ENCODE peak calls at places on chromosomes 2 and 18, in ten cellular contexts. Y, O, I, F, S, U, L, M, R and A are unnamed samples.

GRCh38 chr2:149561309-149561926 is 26.2 kb downstream of the MMADHC start:
- DNase-seq in Y (no peak), O (no peak), I (peak; percentile 47), F (peak; percentile 55), S (no peak), U (no peak), L (no peak), M (peak; percentile 77), R (peak; percentile 8), A (no peak)

GRCh38 chr2:220241423-220241822 is 614.0 kb downstream of the SLC4A3 start:
- DNase-seq in Y (no peak), O (no peak), I (no peak), F (peak; percentile 17), S (no peak), U (no peak), L (no peak), M (no peak), R (no peak), A (no peak)

GRCh38 chr18:77056399-77057015 is 76.1 kb downstream of the MBP start:
- DNase-seq in Y (no peak), O (peak; percentile 74), I (no peak), F (peak; percentile 89), S (no peak), U (no peak), L (no peak), M (no peak), R (no peak), A (no peak)

GRCh38 chr18:13103366-13103765 is 112.2 kb downstream of the CEP192 start:
- DNase-seq in Y (no peak), O (no peak), I (no peak), F (no peak), S (no peak), U (no peak), L (no peak), M (peak; percentile 36), R (no peak), A (no peak)

GRCh38 chr2:182444806-182445205 is 18.0 kb upstream of the PDE1A start:
- DNase-seq in Y (no peak), O (no peak), I (peak; percentile 44), F (peak; percentile 57), S (no peak), U (no peak), L (no peak), M (no peak), R (no peak), A (no peak)

GRCh38 chr18:61703508-61703907 is 189.3 kb downstream of the RNF152 start:
- DNase-seq in Y (no peak), O (no peak), I (peak; percentile 96), F (peak; percentile 75), S (no peak), U (no peak), L (no peak), M (no peak), R (no peak), A (no peak)

GRCh38 chr2:14749869-14750268 is 117.4 kb downstream of the LRATD1 start:
- DNase-seq in Y (no peak), O (no peak), I (no peak), F (no peak), S (no peak), U (no peak), L (no peak), M (peak; percentile 42), R (peak; percentile 51), A (peak; percentile 77)

GRCh38 chr2:224039080-224039769 is at the start of gene SERPINE2:
- DNase-seq in Y (no peak), O (peak; percentile 70), I (peak; percentile 56), F (peak; percentile 62), S (peak; percentile 91), U (no peak), L (no peak), M (peak; percentile 69), R (peak; percentile 63), A (peak; percentile 53)

GRCh38 chr2:115694651-115695050 is 1252.2 kb downstream of the DPP10 start:
- DNase-seq in Y (no peak), O (no peak), I (no peak), F (no peak), S (no peak), U (no peak), L (no peak), M (no peak), R (no peak), A (no peak)

GRCh38 chr2:150482667-150483260 is 4.7 kb downstream of the RND3 start:
- DNase-seq in Y (no peak), O (no peak), I (peak; percentile 14), F (no peak), S (no peak), U (no peak), L (no peak), M (peak; percentile 18), R (no peak), A (peak; percentile 44)

GRCh38 chr2:2108756-2109155 is 222.3 kb downstream of the MYT1L start:
- DNase-seq in Y (no peak), O (no peak), I (no peak), F (no peak), S (no peak), U (no peak), L (no peak), M (no peak), R (no peak), A (no peak)

DNA sequence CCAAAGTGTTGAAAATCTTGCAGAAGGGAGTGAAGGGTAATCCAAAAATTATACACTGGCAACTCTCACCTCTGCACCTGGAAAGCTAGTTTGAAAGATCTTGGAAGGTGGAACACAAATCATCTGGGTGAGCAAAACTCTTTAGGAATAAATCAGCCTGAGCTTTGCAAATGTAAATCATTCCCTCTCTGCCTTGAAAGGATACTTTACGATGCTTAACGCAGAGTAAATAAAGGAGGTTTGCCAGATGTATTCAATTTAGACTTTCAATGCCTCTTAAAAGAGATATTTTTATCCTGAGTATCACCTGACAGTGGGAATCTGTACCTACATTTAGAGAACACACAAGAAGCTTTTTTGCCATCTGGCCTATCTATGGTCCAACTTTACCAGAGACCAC is 983.2 kb upstream of the CDH2 start:
- DNase-seq in Y (no peak), O (no peak), I (no peak), F (no peak), S (no peak), U (no peak), L (no peak), M (peak; percentile 35), R (no peak), A (no peak)
- H3K27ac ChIP-seq in Y (no peak overlapping the region), O (no peak overlapping the region), I (no peak overlapping the region), F (no peak overlapping the region), S (no peak overlapping the region), U (no peak overlapping the region), L (no peak overlapping the region), M (peak overlapping the region; percentile 10), R (no peak overlapping the region), A (peak overlapping the region; percentile 84)

GRCh38 chr2:174970092-174970491 is 35.1 kb downstream of the CHN1 start:
- DNase-seq in Y (no peak), O (no peak), I (no peak), F (no peak), S (no peak), U (no peak), L (no peak), M (peak; percentile 45), R (peak; percentile 12), A (no peak)

GRCh38 chr2:174967693-174968260 is 37.4 kb downstream of the CHN1 start:
- DNase-seq in Y (no peak), O (no peak), I (peak; percentile 58), F (no peak), S (no peak), U (no peak), L (no peak), M (no peak), R (no peak), A (no peak)

GRCh38 chr2:174967086-174967485 is 38.1 kb downstream of the CHN1 start:
- DNase-seq in Y (no peak), O (no peak), I (no peak), F (no peak), S (no peak), U (no peak), L (no peak), M (no peak), R (no peak), A (no peak)

GRCh38 chr2:174971868-174972781 is 33.1 kb downstream of the CHN1 start:
- DNase-seq in Y (no peak), O (no peak), I (peak; percentile 40), F (peak; percentile 67), S (peak; percentile 41), U (no peak), L (no peak), M (peak; percentile 88), R (peak; percentile 84), A (peak; percentile 74)

GRCh38 chr2:174969091-174969734 is 36.0 kb downstream of the CHN1 start:
- DNase-seq in Y (no peak), O (no peak), I (no peak), F (no peak), S (no peak), U (no peak), L (no peak), M (no peak), R (no peak), A (no peak)
- TF ChIP-seq CTCF in Y (no peak), O (no peak), I (no peak), F (no peak), S (no peak), U (no peak), L (no peak), M (no peak), R (no peak), A (no peak)

DNA sequence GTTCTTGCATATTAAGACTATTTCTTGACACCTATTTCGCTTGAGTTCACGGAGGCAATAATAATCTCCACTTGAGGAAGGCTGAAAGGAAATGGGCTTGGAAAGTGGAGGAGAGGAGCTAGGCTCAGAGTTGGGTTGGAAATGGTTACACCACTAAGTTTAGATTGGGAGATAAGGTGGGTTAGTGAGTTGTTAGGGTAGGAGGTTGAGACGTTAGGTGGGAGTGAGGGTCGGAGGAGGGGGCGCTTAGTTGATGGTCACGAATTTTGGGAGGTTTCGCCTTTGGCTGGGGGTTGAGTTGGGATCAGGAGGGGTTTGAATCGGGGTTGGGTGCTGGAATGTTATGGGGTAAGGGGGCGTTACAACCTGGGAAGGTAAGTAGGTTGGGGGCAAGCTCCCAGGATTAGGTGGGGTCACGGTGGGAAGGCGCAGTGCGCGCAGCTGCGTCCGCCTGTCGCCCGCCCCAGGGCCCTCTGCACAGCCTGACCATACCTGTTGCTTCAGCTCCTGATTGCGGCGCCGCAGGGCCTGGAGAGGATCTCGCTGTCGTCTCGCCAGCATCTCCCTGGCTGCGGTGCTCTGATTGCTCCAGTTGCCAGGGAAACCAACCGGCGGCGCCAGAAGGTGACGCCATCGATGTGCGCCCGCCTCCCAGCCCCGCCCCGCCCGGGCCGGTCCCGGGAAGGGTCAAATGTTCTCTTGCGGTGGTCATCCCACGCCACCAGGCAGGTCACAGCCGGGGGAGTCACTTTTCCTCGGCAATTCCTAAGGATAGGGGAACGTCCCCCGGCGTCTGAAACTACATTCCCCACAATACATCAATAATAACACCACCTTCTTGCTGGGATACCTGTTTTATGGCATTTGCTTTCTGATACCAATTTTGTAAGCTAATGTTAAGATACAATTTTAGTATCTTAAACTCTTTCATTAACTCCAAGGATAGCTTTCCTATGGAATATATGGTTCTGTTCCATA is at the start of gene NPHP1:
- DNase-seq in Y (peak; percentile 24), O (peak; percentile 91), I (peak; percentile 80), F (peak; percentile 90), S (peak; percentile 82), U (peak; percentile 18), L (peak; percentile 68), M (peak; percentile 84), R (peak; percentile 81), A (peak; percentile 40)
- H3K27ac ChIP-seq in Y (no peak within 1 kb of the TSS), O (peak within 1 kb of the TSS; percentile 15), I (peak within 1 kb of the TSS; percentile 91), F (no peak within 1 kb of the TSS), S (peak within 1 kb of the TSS; percentile 85), U (peak within 1 kb of the TSS; percentile 81), L (peak within 1 kb of the TSS; percentile 72), M (peak within 1 kb of the TSS; percentile 24), R (peak within 1 kb of the TSS; percentile 92), A (peak within 1 kb of the TSS; percentile 45)

GRCh38 chr2:97005353-97005752 is 19.0 kb upstream of the FAM178B start:
- DNase-seq in Y (no peak), O (no peak), I (peak; percentile 4), F (peak; percentile 9), S (peak; percentile 20), U (no peak), L (no peak), M (peak; percentile 62), R (no peak), A (no peak)
- TF ChIP-seq CTCF in Y (peak; percentile 38), O (no peak), I (peak; percentile 57), F (peak; percentile 48), S (no peak), U (no peak), L (no peak), M (peak; percentile 47), R (peak; percentile 41), A (peak; percentile 49)